ENCODE peak calls at places on chromosomes 4 and X, in five cellular contexts. J, E, P, Q and M are unnamed samples.

GRCh38 chrX:112867570-112867969 is 26.9 kb upstream of the AMOT start:
- DNase-seq in J (no peak), E (no peak), P (no peak), Q (no peak), M (no peak)

GRCh38 chr4:4838602-4839470 is 20.6 kb upstream of the MSX1 start:
- DNase-seq in J (no peak), E (peak; percentile 67), P (no peak), Q (no peak), M (no peak)

GRCh38 chrX:13898084-13898483 is 81.2 kb upstream of the GPM6B start:
- DNase-seq in J (peak; percentile 82), E (peak; percentile 51), P (peak; percentile 25), Q (no peak), M (peak; percentile 7)

GRCh38 chr4:53480909-53481308 is 103.5 kb downstream of the FIP1L1 start:
- DNase-seq in J (no peak), E (no peak), P (no peak), Q (no peak), M (no peak)

GRCh38 chrX:133414399-133415275 is 652 bp downstream of the GPC4 start:
- DNase-seq in J (no peak), E (no peak), P (no peak), Q (no peak), M (no peak)

GRCh38 chrX:97841544-97842179 is 958.0 kb downstream of the RPA4 start:
- DNase-seq in J (no peak), E (no peak), P (no peak), Q (no peak), M (no peak)

GRCh38 chr4:95549246-95550138 is 719 bp upstream of the UNC5C start:
- DNase-seq in J (peak; percentile 47), E (peak; percentile 36), P (peak; percentile 55), Q (no peak), M (no peak)

GRCh38 chr4:55866973-55867574 is 13.6 kb downstream of the EXOC1 start:
- DNase-seq in J (peak; percentile 74), E (peak; percentile 71), P (peak; percentile 8), Q (no peak), M (peak; percentile 71)

GRCh38 chr4:93719552-93719951 is 109.0 kb upstream of the ATOH1 start:
- DNase-seq in J (no peak), E (peak; percentile 1), P (no peak), Q (no peak), M (no peak)

GRCh38 chrX:13752646-13753045 is 18.1 kb downstream of the OFD1 start:
- DNase-seq in J (no peak), E (no peak), P (no peak), Q (no peak), M (no peak)

GRCh38 chrX:10101269-10101668 is 55.5 kb upstream of the CLCN4 start:
- DNase-seq in J (no peak), E (no peak), P (no peak), Q (no peak), M (no peak)